ENCODE peak calls at places on chromosomes 1 and 21, in seven cellular contexts. One of them, this sample, is unnamed.
A peak's percentile ranks its signal among the peaks of the same experiment; 100 is the strongest.

GRCh38 chr1:93143729-93144229 is 36.4 kb downstream of the TMED5 start:
- DNase-seq in mesendoderm: no peak
- DNase-seq in H1: no peak
- DNase-seq in IMR-90: no peak
- DNase-seq in H9: no peak
- DNase-seq in neuronal stem cell: no peak
- DNase-seq in trophoblast cell: no peak
- DNase-seq in this sample: no peak

GRCh38 chr1:29749546-29749945 is 513.2 kb downstream of the PTPRU start:
- DNase-seq in mesendoderm: no peak
- DNase-seq in H1: no peak
- DNase-seq in IMR-90: no peak
- DNase-seq in H9: no peak
- DNase-seq in neuronal stem cell: no peak
- DNase-seq in trophoblast cell: no peak
- DNase-seq in this sample: no peak

GRCh38 chr1:39131940-39132339 is 72.6 kb upstream of the MACF1 start:
- DNase-seq in mesendoderm: no peak
- DNase-seq in H1: no peak
- DNase-seq in IMR-90: no peak
- DNase-seq in H9: no peak
- DNase-seq in neuronal stem cell: no peak
- DNase-seq in trophoblast cell: no peak
- DNase-seq in this sample: no peak

GRCh38 chr1:244353572-244354091 is 98.1 kb downstream of the ADSS2 start:
- DNase-seq in mesendoderm: peak; percentile 91
- DNase-seq in H1: peak; percentile 25
- DNase-seq in IMR-90: peak; percentile 97
- DNase-seq in H9: peak; percentile 79
- DNase-seq in neuronal stem cell: no peak
- DNase-seq in trophoblast cell: peak; percentile 55
- DNase-seq in this sample: peak; percentile 90

GRCh38 chr1:83693409-83694126 is 305.4 kb downstream of the TTLL7 start:
- DNase-seq in mesendoderm: peak; percentile 77
- DNase-seq in H1: no peak
- DNase-seq in IMR-90: no peak
- DNase-seq in H9: no peak
- DNase-seq in neuronal stem cell: peak; percentile 37
- DNase-seq in trophoblast cell: no peak
- DNase-seq in this sample: peak; percentile 44

GRCh38 chr1:214933375-214933774 is 149.2 kb upstream of the KCNK2 start:
- DNase-seq in mesendoderm: no peak
- DNase-seq in H1: no peak
- DNase-seq in IMR-90: peak; percentile 39
- DNase-seq in H9: no peak
- DNase-seq in neuronal stem cell: no peak
- DNase-seq in trophoblast cell: no peak
- DNase-seq in this sample: no peak

GRCh38 chr1:196309386-196309785 is 298.9 kb downstream of the KCNT2 start:
- DNase-seq in mesendoderm: no peak
- DNase-seq in H1: no peak
- DNase-seq in IMR-90: peak; percentile 68
- DNase-seq in H9: no peak
- DNase-seq in neuronal stem cell: no peak
- DNase-seq in trophoblast cell: no peak
- DNase-seq in this sample: peak; percentile 57

GRCh38 chr1:224884428-224884827 is 45.0 kb upstream of the DNAH14 start:
- DNase-seq in mesendoderm: peak; percentile 72
- DNase-seq in H1: no peak
- DNase-seq in IMR-90: peak; percentile 33
- DNase-seq in H9: no peak
- DNase-seq in neuronal stem cell: no peak
- DNase-seq in trophoblast cell: no peak
- DNase-seq in this sample: peak; percentile 60

GRCh38 chr1:245172026-245172425 is 17.2 kb downstream of the KIF26B start:
- DNase-seq in mesendoderm: no peak
- DNase-seq in H1: no peak
- DNase-seq in IMR-90: no peak
- DNase-seq in H9: no peak
- DNase-seq in neuronal stem cell: no peak
- DNase-seq in trophoblast cell: no peak
- DNase-seq in this sample: no peak

GRCh38 chr1:226108935-226109828 is 46.7 kb downstream of the H3-3A start:
- DNase-seq in mesendoderm: no peak
- DNase-seq in H1: no peak
- DNase-seq in IMR-90: peak; percentile 36
- DNase-seq in H9: no peak
- DNase-seq in neuronal stem cell: no peak
- DNase-seq in trophoblast cell: no peak
- DNase-seq in this sample: peak; percentile 19

GRCh38 chr1:227223407-227223806 is 94.9 kb downstream of the CDC42BPA start:
- DNase-seq in mesendoderm: no peak
- DNase-seq in H1: no peak
- DNase-seq in IMR-90: no peak
- DNase-seq in H9: no peak
- DNase-seq in neuronal stem cell: no peak
- DNase-seq in trophoblast cell: no peak
- DNase-seq in this sample: no peak

GRCh38 chr1:24866211-24867063 is 63.6 kb downstream of the RUNX3 start:
- DNase-seq in mesendoderm: no peak
- DNase-seq in H1: no peak
- DNase-seq in IMR-90: no peak
- DNase-seq in H9: no peak
- DNase-seq in neuronal stem cell: no peak
- DNase-seq in trophoblast cell: no peak
- DNase-seq in this sample: no peak

GRCh38 chr1:32878183-32878582 is 7.5 kb upstream of the FNDC5 start:
- DNase-seq in mesendoderm: peak; percentile 60
- DNase-seq in H1: no peak
- DNase-seq in IMR-90: peak; percentile 30
- DNase-seq in H9: no peak
- DNase-seq in neuronal stem cell: no peak
- DNase-seq in trophoblast cell: peak; percentile 58
- DNase-seq in this sample: no peak

GRCh38 chr1:30379684-30380624 is 343.4 kb downstream of the MATN1 start:
- DNase-seq in mesendoderm: peak; percentile 78
- DNase-seq in H1: no peak
- DNase-seq in IMR-90: peak; percentile 64
- DNase-seq in H9: peak; percentile 70
- DNase-seq in neuronal stem cell: peak; percentile 75
- DNase-seq in trophoblast cell: peak; percentile 42
- DNase-seq in this sample: peak; percentile 56

GRCh38 chr1:57464756-57465155 is 40.9 kb upstream of the DAB1 start:
- DNase-seq in mesendoderm: no peak
- DNase-seq in H1: no peak
- DNase-seq in IMR-90: no peak
- DNase-seq in H9: no peak
- DNase-seq in neuronal stem cell: no peak
- DNase-seq in trophoblast cell: no peak
- DNase-seq in this sample: no peak

GRCh38 chr1:225689882-225690459 is 37.0 kb upstream of the ENAH start:
- DNase-seq in mesendoderm: no peak
- DNase-seq in H1: no peak
- DNase-seq in IMR-90: peak; percentile 24
- DNase-seq in H9: no peak
- DNase-seq in neuronal stem cell: no peak
- DNase-seq in trophoblast cell: no peak
- DNase-seq in this sample: no peak

GRCh38 chr1:52460686-52461085 is 56.3 kb downstream of the PRPF38A start:
- DNase-seq in mesendoderm: no peak
- DNase-seq in H1: no peak
- DNase-seq in IMR-90: peak; percentile 4
- DNase-seq in H9: no peak
- DNase-seq in neuronal stem cell: no peak
- DNase-seq in trophoblast cell: peak; percentile 89
- DNase-seq in this sample: no peak

GRCh38 chr1:36433102-36433501 is 17.1 kb downstream of the OSCP1 start:
- DNase-seq in mesendoderm: no peak
- DNase-seq in H1: no peak
- DNase-seq in IMR-90: no peak
- DNase-seq in H9: no peak
- DNase-seq in neuronal stem cell: no peak
- DNase-seq in trophoblast cell: no peak
- DNase-seq in this sample: no peak

GRCh38 chr21:45800339-45801080 is 157.0 kb downstream of the PCBP3 start:
- DNase-seq in mesendoderm: no peak
- DNase-seq in H1: no peak
- DNase-seq in IMR-90: no peak
- DNase-seq in H9: no peak
- DNase-seq in neuronal stem cell: no peak
- DNase-seq in trophoblast cell: no peak
- DNase-seq in this sample: no peak

GRCh38 chr1:117576236-117576635 is 29.6 kb upstream of the TENT5C start:
- DNase-seq in mesendoderm: no peak
- DNase-seq in H1: no peak
- DNase-seq in IMR-90: no peak
- DNase-seq in H9: peak; percentile 9
- DNase-seq in neuronal stem cell: no peak
- DNase-seq in trophoblast cell: no peak
- DNase-seq in this sample: no peak

GRCh38 chr21:26888256-26888655 is 43.0 kb upstream of the ADAMTS1 start:
- DNase-seq in mesendoderm: no peak
- DNase-seq in H1: no peak
- DNase-seq in IMR-90: no peak
- DNase-seq in H9: no peak
- DNase-seq in neuronal stem cell: no peak
- DNase-seq in trophoblast cell: no peak
- DNase-seq in this sample: peak; percentile 12

GRCh38 chr1:44436401-44437394 is 31.6 kb downstream of the RNF220 start:
- DNase-seq in mesendoderm: peak; percentile 55
- DNase-seq in H1: no peak
- DNase-seq in IMR-90: no peak
- DNase-seq in H9: no peak
- DNase-seq in neuronal stem cell: no peak
- DNase-seq in trophoblast cell: no peak
- DNase-seq in this sample: no peak

GRCh38 chr1:13813398-13814012 is 113.5 kb downstream of the PRDM2 start:
- DNase-seq in mesendoderm: peak; percentile 67
- DNase-seq in H1: no peak
- DNase-seq in IMR-90: no peak
- DNase-seq in H9: peak; percentile 76
- DNase-seq in neuronal stem cell: peak; percentile 29
- DNase-seq in trophoblast cell: peak; percentile 37
- DNase-seq in this sample: peak; percentile 31

DNA sequence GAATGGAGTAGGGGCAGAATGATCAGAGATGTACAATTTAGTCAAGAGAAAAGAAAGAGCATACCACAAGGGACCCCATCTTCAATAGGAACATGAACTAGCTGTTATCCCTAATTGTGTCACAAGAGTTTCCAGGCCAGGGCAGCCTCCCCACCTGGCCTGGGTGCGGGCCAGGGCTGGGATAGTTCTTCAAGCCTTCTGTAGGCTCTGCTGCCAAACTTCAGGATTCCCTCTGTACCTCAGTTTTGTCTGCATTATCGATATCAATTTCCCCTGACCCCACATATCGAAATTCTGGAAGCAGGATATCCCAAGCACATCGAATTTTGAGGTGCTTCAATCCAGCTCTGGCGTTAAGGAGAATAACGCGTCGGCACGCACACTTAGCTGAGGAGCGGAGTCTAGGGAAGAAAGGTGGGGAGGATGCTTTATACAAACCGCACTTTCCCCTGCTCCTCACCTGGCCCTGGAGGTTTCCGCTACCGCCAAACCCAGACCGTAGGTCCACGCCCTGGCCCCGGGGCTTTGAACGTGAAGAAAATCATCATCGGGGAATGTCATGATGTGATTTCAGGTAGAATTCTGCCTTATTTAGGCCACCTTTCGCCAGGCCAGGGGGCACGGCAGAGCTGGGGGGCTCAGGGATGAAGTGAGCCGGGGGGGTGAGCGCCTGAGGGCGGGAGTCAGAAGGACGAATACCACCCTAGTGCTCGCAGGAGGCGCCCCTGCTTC is 7.4 kb downstream of the HLX start:
- DNase-seq in mesendoderm: no peak
- DNase-seq in H1: no peak
- DNase-seq in IMR-90: no peak
- DNase-seq in H9: no peak
- DNase-seq in neuronal stem cell: no peak
- DNase-seq in trophoblast cell: no peak
- DNase-seq in this sample: no peak
- H3K4me2 ChIP-seq in mesendoderm: no peak overlapping the region
- H3K4me2 ChIP-seq in H1: peak overlapping the region; percentile 78
- H3K4me2 ChIP-seq in IMR-90: no peak overlapping the region
- H3K4me2 ChIP-seq in H9: peak overlapping the region; percentile 12
- H3K4me2 ChIP-seq in neuronal stem cell: no peak overlapping the region
- H3K4me2 ChIP-seq in trophoblast cell: no peak overlapping the region
- H3K4me2 ChIP-seq in this sample: no peak overlapping the region

DNA sequence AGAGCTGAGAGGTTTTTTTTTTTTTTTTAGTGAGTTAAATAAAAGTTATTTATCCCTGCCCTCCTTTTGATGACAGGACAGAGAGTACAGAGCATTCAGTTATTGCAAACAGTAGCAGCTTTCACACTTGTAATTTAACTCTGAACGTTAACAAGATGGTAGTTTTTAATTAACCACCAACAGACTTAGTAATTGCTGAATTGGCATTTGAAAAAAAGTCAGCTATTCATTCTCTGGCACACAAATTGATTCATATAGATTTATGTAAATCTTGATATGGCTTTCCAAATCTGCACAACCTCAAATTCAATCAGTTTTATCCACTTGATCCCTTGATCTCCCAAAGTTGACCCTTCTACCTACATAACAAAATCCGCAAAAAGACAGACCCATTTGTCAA is 918 bp downstream of the LEMD1 start:
- DNase-seq in mesendoderm: no peak
- DNase-seq in H1: no peak
- DNase-seq in IMR-90: no peak
- DNase-seq in H9: no peak
- DNase-seq in neuronal stem cell: no peak
- DNase-seq in trophoblast cell: no peak
- DNase-seq in this sample: no peak
- H3K4ac ChIP-seq in mesendoderm: no peak overlapping the region
- H3K4ac ChIP-seq in H1: no peak overlapping the region
- H3K4ac ChIP-seq in IMR-90: no peak overlapping the region
- H3K4ac ChIP-seq in H9: no peak overlapping the region
- H3K4ac ChIP-seq in neuronal stem cell: no peak overlapping the region
- H3K4ac ChIP-seq in trophoblast cell: no peak overlapping the region
- H3K4ac ChIP-seq in this sample: no peak overlapping the region

DNA sequence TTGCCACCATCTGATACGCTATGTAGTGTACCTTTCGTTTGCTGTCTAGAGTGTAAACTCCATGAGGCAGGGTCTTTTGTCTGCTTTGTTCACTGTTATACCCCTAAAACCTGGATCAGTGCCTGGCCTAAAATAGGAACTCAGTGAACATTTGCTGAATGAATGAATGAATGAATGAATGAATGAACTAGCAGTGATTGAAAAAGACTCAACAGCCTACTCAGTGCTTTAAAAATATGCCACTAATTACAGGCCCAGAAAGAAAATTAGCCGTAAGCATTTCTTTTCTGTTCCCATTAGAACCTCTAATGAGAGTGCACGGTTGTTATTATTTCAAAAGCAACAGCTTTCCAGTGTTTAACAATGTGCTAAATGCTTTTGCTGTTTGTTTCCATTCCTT is 69.3 kb upstream of the SYT6 start:
- DNase-seq in mesendoderm: no peak
- DNase-seq in H1: no peak
- DNase-seq in IMR-90: no peak
- DNase-seq in H9: no peak
- DNase-seq in neuronal stem cell: no peak
- DNase-seq in trophoblast cell: no peak
- DNase-seq in this sample: no peak
- H3K4me2 ChIP-seq in mesendoderm: no peak overlapping the region
- H3K4me2 ChIP-seq in H1: no peak overlapping the region
- H3K4me2 ChIP-seq in IMR-90: no peak overlapping the region
- H3K4me2 ChIP-seq in H9: no peak overlapping the region
- H3K4me2 ChIP-seq in neuronal stem cell: no peak overlapping the region
- H3K4me2 ChIP-seq in trophoblast cell: no peak overlapping the region
- H3K4me2 ChIP-seq in this sample: no peak overlapping the region

GRCh38 chr1:1232224-1232800 is at the start of gene B3GALT6:
- DNase-seq in mesendoderm: no peak
- DNase-seq in H1: no peak
- DNase-seq in IMR-90: peak; percentile 12
- DNase-seq in H9: peak; percentile 61
- DNase-seq in neuronal stem cell: no peak
- DNase-seq in trophoblast cell: no peak
- DNase-seq in this sample: no peak
- H3K4ac ChIP-seq in mesendoderm: peak within 1 kb of the TSS; percentile 81
- H3K4ac ChIP-seq in H1: peak within 1 kb of the TSS; percentile 91
- H3K4ac ChIP-seq in IMR-90: peak within 1 kb of the TSS; percentile 86
- H3K4ac ChIP-seq in H9: no peak within 1 kb of the TSS
- H3K4ac ChIP-seq in neuronal stem cell: peak within 1 kb of the TSS; percentile 99
- H3K4ac ChIP-seq in trophoblast cell: peak within 1 kb of the TSS; percentile 85
- H3K4ac ChIP-seq in this sample: peak within 1 kb of the TSS; percentile 96